ENCODE peak calls at places on chromosome 21, in eight cellular contexts. U is hepatocyte, S is neuronal stem cell, T is fibroblast of gingiva, R is HEK293T, X is cardiac fibroblast, Z is iPS-NIHi11, O is uterus. B is an unnamed sample.

GRCh38 chr21:29296452-29296851 is 2.3 kb upstream of the BACH1 start:
- DNase-seq in U (no peak), S (no peak), T (no peak), R (no peak), X (no peak), Z (no peak), O (no peak), B (no peak)

GRCh38 chr21:23664193-23664694 is 1943.0 kb downstream of the MRPL39 start:
- DNase-seq in U (no peak), S (peak), T (no peak), R (no peak), X (no peak), Z (no peak), O (no peak), B (no peak)

GRCh38 chr21:45644041-45644906 is 749 bp downstream of the PCBP3 start:
- DNase-seq in U (peak), S (peak), T (peak), R (no peak), X (peak), Z (no peak), O (no peak), B (no peak)

GRCh38 chr21:34811368-34811767 is 142.6 kb downstream of the CLIC6 start:
- DNase-seq in U (no peak), S (no peak), T (no peak), R (no peak), X (no peak), Z (no peak), O (no peak), B (no peak)

GRCh38 chr21:36849461-36849860 is 117.0 kb downstream of the HLCS start:
- DNase-seq in U (no peak), S (no peak), T (no peak), R (no peak), X (no peak), Z (no peak), O (no peak), B (no peak)

GRCh38 chr21:38766987-38767722 is 38.6 kb upstream of the ETS2 start:
- DNase-seq in U (no peak), S (no peak), T (no peak), R (no peak), X (no peak), Z (no peak), O (no peak), B (no peak)

GRCh38 chr21:36035381-36035791 is 24.9 kb downstream of the SETD4 start:
- DNase-seq in U (peak), S (no peak), T (no peak), R (no peak), X (no peak), Z (peak), O (no peak), B (no peak)

GRCh38 chr21:37914211-37914900 is 1.9 kb downstream of the KCNJ6 start:
- DNase-seq in U (peak), S (peak), T (no peak), R (peak), X (peak), Z (peak), O (no peak), B (no peak)

GRCh38 chr21:39034590-39035536 is 148.4 kb downstream of the PSMG1 start:
- DNase-seq in U (no peak), S (no peak), T (no peak), R (no peak), X (no peak), Z (no peak), O (no peak), B (no peak)

GRCh38 chr21:14753466-14754258 is 207.5 kb upstream of the SAMSN1 start:
- DNase-seq in U (no peak), S (no peak), T (no peak), R (no peak), X (no peak), Z (no peak), O (no peak), B (no peak)

GRCh38 chr21:38645282-38645681 is 147.0 kb upstream of the ERG start:
- DNase-seq in U (no peak), S (no peak), T (peak), R (no peak), X (peak), Z (no peak), O (no peak), B (no peak)

GRCh38 chr21:14923468-14923867 is 141.3 kb downstream of the NRIP1 start:
- DNase-seq in U (no peak), S (no peak), T (peak), R (no peak), X (peak), Z (no peak), O (no peak), B (no peak)

GRCh38 chr21:35478096-35479080 is 429.3 kb upstream of the RUNX1 start:
- DNase-seq in U (no peak), S (no peak), T (no peak), R (no peak), X (peak), Z (no peak), O (no peak), B (no peak)

GRCh38 chr21:46091118-46091517 is 6.8 kb upstream of the COL6A2 start:
- DNase-seq in U (no peak), S (no peak), T (no peak), R (no peak), X (no peak), Z (no peak), O (no peak), B (no peak)

GRCh38 chr21:44433791-44434567 is 21.3 kb upstream of the LRRC3 start:
- DNase-seq in U (no peak), S (no peak), T (no peak), R (no peak), X (no peak), Z (no peak), O (no peak), B (no peak)

GRCh38 chr21:44854664-44855446 is 18.6 kb downstream of the PTTG1IP start:
- DNase-seq in U (no peak), S (no peak), T (no peak), R (no peak), X (no peak), Z (no peak), O (no peak), B (no peak)

GRCh38 chr21:40385883-40386282 is 461.1 kb downstream of the DSCAM start:
- DNase-seq in U (no peak), S (no peak), T (no peak), R (no peak), X (no peak), Z (no peak), O (no peak), B (no peak)

GRCh38 chr21:41429305-41429704 is 3.3 kb downstream of the MX1 start:
- DNase-seq in U (no peak), S (no peak), T (no peak), R (no peak), X (no peak), Z (no peak), O (no peak), B (no peak)

GRCh38 chr21:15560383-15561056 is 169.3 kb upstream of the USP25 start:
- DNase-seq in U (no peak), S (no peak), T (no peak), R (no peak), X (peak), Z (no peak), O (no peak), B (no peak)

GRCh38 chr21:29172282-29172681 is 41.8 kb downstream of the MAP3K7CL start:
- DNase-seq in U (no peak), S (no peak), T (no peak), R (no peak), X (no peak), Z (no peak), O (no peak), B (no peak)